ENCODE peak calls at places on chromosomes 13 and 19, in five cellular contexts. I is cardiac fibroblast, U is astrocyte of the cerebellum, R is AG10803, V is T-helper 17 cell. Y is an unnamed sample.

GRCh38 chr13:90105881-90106496 is 1241.5 kb upstream of the MIR17HG start:
- DNase-seq in I (peak), U (peak), V (no peak), R (peak), Y (no peak)

GRCh38 chr13:112674412-112675383 is 15.1 kb upstream of the ATP11A start:
- DNase-seq in R (peak), U (no peak), V (no peak), I (no peak), Y (peak)

GRCh38 chr19:49136771-49137171 is 17.4 kb downstream of the PPFIA3 start:
- DNase-seq in V (no peak), I (peak), R (peak), U (no peak), Y (no peak)

GRCh38 chr13:29595380-29596063 is at the start of gene SLC7A1:
- DNase-seq in R (peak), V (peak), I (peak), U (peak), Y (peak)

GRCh38 chr13:23724196-23724970 is 154.2 kb downstream of the TNFRSF19 start:
- DNase-seq in U (no peak), R (no peak), I (peak), V (no peak), Y (no peak)

GRCh38 chr13:106143930-106144709 is 391.3 kb downstream of the EFNB2 start:
- DNase-seq in I (no peak), V (no peak), U (no peak), R (no peak), Y (no peak)

GRCh38 chr19:14577885-14578427 is 4.9 kb upstream of the CLEC17A start:
- DNase-seq in R (no peak), V (no peak), I (no peak), U (no peak), Y (no peak)

GRCh38 chr19:44807652-44808462 is 1.0 kb upstream of the BCAM start:
- DNase-seq in V (no peak), U (no peak), R (peak), I (peak), Y (peak)

GRCh38 chr13:30615851-30616311 is 1.8 kb upstream of the USPL1 start:
- DNase-seq in U (peak), R (peak), I (peak), V (no peak), Y (no peak)

GRCh38 chr19:5128251-5128931 is 159.5 kb downstream of the KDM4B start:
- DNase-seq in R (peak), I (peak), U (no peak), V (no peak), Y (no peak)

GRCh38 chr13:108342369-108343289 is 73.1 kb downstream of the TNFSF13B start:
- DNase-seq in U (peak), R (peak), V (no peak), I (peak), Y (no peak)

GRCh38 chr19:964761-965694 is 19.1 kb upstream of the WDR18 start:
- DNase-seq in V (no peak), I (peak), U (no peak), R (peak), Y (no peak)